ENCODE peak calls at places on chromosomes 7 and 10, in seven cellular contexts. One of them, this sample, is unnamed.

GRCh38 chr7:26508481-26508880 is 216.8 kb downstream of the SNX10 start:
- DNase-seq in amniotic stem cell: no peak
- DNase-seq in putamen: no peak
- DNase-seq in substantia nigra: no peak
- DNase-seq in H1: no peak
- DNase-seq in AML-193: no peak
- DNase-seq in activated CD4-positive, alpha-beta T cell treated with anti-CD3 and anti-CD28 coated beads, Interleukin-2, amount 50 U/mL, for 1 hour: no peak
- DNase-seq in this sample: no peak

GRCh38 chr10:9188022-9188810 is 1133.7 kb downstream of the GATA3 start:
- DNase-seq in amniotic stem cell: no peak
- DNase-seq in putamen: no peak
- DNase-seq in substantia nigra: no peak
- DNase-seq in H1: no peak
- DNase-seq in AML-193: no peak
- DNase-seq in activated CD4-positive, alpha-beta T cell treated with anti-CD3 and anti-CD28 coated beads, Interleukin-2, amount 50 U/mL, for 1 hour: no peak
- DNase-seq in this sample: no peak

GRCh38 chr10:58404001-58404400 is 18.8 kb downstream of the TFAM start:
- DNase-seq in amniotic stem cell: no peak
- DNase-seq in putamen: no peak
- DNase-seq in substantia nigra: no peak
- DNase-seq in H1: no peak
- DNase-seq in AML-193: no peak
- DNase-seq in activated CD4-positive, alpha-beta T cell treated with anti-CD3 and anti-CD28 coated beads, Interleukin-2, amount 50 U/mL, for 1 hour: no peak
- DNase-seq in this sample: no peak

GRCh38 chr10:81873932-81874816 is 820 bp upstream of the NRG3 start:
- DNase-seq in amniotic stem cell: no peak
- DNase-seq in putamen: peak; percentile 22
- DNase-seq in substantia nigra: peak; percentile 24
- DNase-seq in H1: peak; percentile 86
- DNase-seq in AML-193: no peak
- DNase-seq in activated CD4-positive, alpha-beta T cell treated with anti-CD3 and anti-CD28 coated beads, Interleukin-2, amount 50 U/mL, for 1 hour: no peak
- DNase-seq in this sample: peak; percentile 85

GRCh38 chr7:47690902-47691558 is 109.1 kb upstream of the TNS3 start:
- DNase-seq in amniotic stem cell: no peak
- DNase-seq in putamen: no peak
- DNase-seq in substantia nigra: no peak
- DNase-seq in H1: no peak
- DNase-seq in AML-193: no peak
- DNase-seq in activated CD4-positive, alpha-beta T cell treated with anti-CD3 and anti-CD28 coated beads, Interleukin-2, amount 50 U/mL, for 1 hour: no peak
- DNase-seq in this sample: no peak

GRCh38 chr7:155173905-155174304 is 103.8 kb downstream of the HTR5A start:
- DNase-seq in amniotic stem cell: no peak
- DNase-seq in putamen: no peak
- DNase-seq in substantia nigra: no peak
- DNase-seq in H1: no peak
- DNase-seq in AML-193: no peak
- DNase-seq in activated CD4-positive, alpha-beta T cell treated with anti-CD3 and anti-CD28 coated beads, Interleukin-2, amount 50 U/mL, for 1 hour: no peak
- DNase-seq in this sample: no peak

GRCh38 chr10:100433253-100434240 is 29.3 kb upstream of the WNT8B start:
- DNase-seq in amniotic stem cell: peak; percentile 84
- DNase-seq in putamen: peak; percentile 91
- DNase-seq in substantia nigra: peak; percentile 92
- DNase-seq in H1: peak; percentile 99
- DNase-seq in AML-193: peak; percentile 93
- DNase-seq in activated CD4-positive, alpha-beta T cell treated with anti-CD3 and anti-CD28 coated beads, Interleukin-2, amount 50 U/mL, for 1 hour: peak; percentile 97
- DNase-seq in this sample: peak; percentile 96

GRCh38 chr7:95526128-95526738 is 40.5 kb downstream of the ASB4 start:
- DNase-seq in amniotic stem cell: no peak
- DNase-seq in putamen: peak; percentile 88
- DNase-seq in substantia nigra: no peak
- DNase-seq in H1: no peak
- DNase-seq in AML-193: no peak
- DNase-seq in activated CD4-positive, alpha-beta T cell treated with anti-CD3 and anti-CD28 coated beads, Interleukin-2, amount 50 U/mL, for 1 hour: no peak
- DNase-seq in this sample: peak; percentile 14

GRCh38 chr10:35208536-35208935 is 81.9 kb downstream of the CREM start:
- DNase-seq in amniotic stem cell: no peak
- DNase-seq in putamen: no peak
- DNase-seq in substantia nigra: no peak
- DNase-seq in H1: no peak
- DNase-seq in AML-193: no peak
- DNase-seq in activated CD4-positive, alpha-beta T cell treated with anti-CD3 and anti-CD28 coated beads, Interleukin-2, amount 50 U/mL, for 1 hour: no peak
- DNase-seq in this sample: no peak

GRCh38 chr10:88172159-88172558 is 308.7 kb downstream of the PTEN start:
- DNase-seq in amniotic stem cell: no peak
- DNase-seq in putamen: no peak
- DNase-seq in substantia nigra: no peak
- DNase-seq in H1: no peak
- DNase-seq in AML-193: no peak
- DNase-seq in activated CD4-positive, alpha-beta T cell treated with anti-CD3 and anti-CD28 coated beads, Interleukin-2, amount 50 U/mL, for 1 hour: no peak
- DNase-seq in this sample: no peak

GRCh38 chr7:71404701-71405345 is 272.9 kb downstream of the GALNT17 start:
- DNase-seq in amniotic stem cell: no peak
- DNase-seq in putamen: no peak
- DNase-seq in substantia nigra: no peak
- DNase-seq in H1: no peak
- DNase-seq in AML-193: no peak
- DNase-seq in activated CD4-positive, alpha-beta T cell treated with anti-CD3 and anti-CD28 coated beads, Interleukin-2, amount 50 U/mL, for 1 hour: no peak
- DNase-seq in this sample: no peak

GRCh38 chr10:17475661-17476060 is 21.3 kb upstream of the ST8SIA6 start:
- DNase-seq in amniotic stem cell: no peak
- DNase-seq in putamen: no peak
- DNase-seq in substantia nigra: no peak
- DNase-seq in H1: no peak
- DNase-seq in AML-193: no peak
- DNase-seq in activated CD4-positive, alpha-beta T cell treated with anti-CD3 and anti-CD28 coated beads, Interleukin-2, amount 50 U/mL, for 1 hour: no peak
- DNase-seq in this sample: no peak

GRCh38 chr7:93374345-93374940 is 142.3 kb downstream of the VPS50 start:
- DNase-seq in amniotic stem cell: no peak
- DNase-seq in putamen: no peak
- DNase-seq in substantia nigra: no peak
- DNase-seq in H1: no peak
- DNase-seq in AML-193: peak; percentile 21
- DNase-seq in activated CD4-positive, alpha-beta T cell treated with anti-CD3 and anti-CD28 coated beads, Interleukin-2, amount 50 U/mL, for 1 hour: no peak
- DNase-seq in this sample: peak; percentile 57

GRCh38 chr7:146084086-146084485 is 32.5 kb upstream of the CNTNAP2 start:
- DNase-seq in amniotic stem cell: no peak
- DNase-seq in putamen: no peak
- DNase-seq in substantia nigra: no peak
- DNase-seq in H1: no peak
- DNase-seq in AML-193: no peak
- DNase-seq in activated CD4-positive, alpha-beta T cell treated with anti-CD3 and anti-CD28 coated beads, Interleukin-2, amount 50 U/mL, for 1 hour: no peak
- DNase-seq in this sample: no peak

GRCh38 chr10:132399117-132400035 is 2.4 kb downstream of the PWWP2B start:
- DNase-seq in amniotic stem cell: no peak
- DNase-seq in putamen: peak; percentile 80
- DNase-seq in substantia nigra: no peak
- DNase-seq in H1: no peak
- DNase-seq in AML-193: no peak
- DNase-seq in activated CD4-positive, alpha-beta T cell treated with anti-CD3 and anti-CD28 coated beads, Interleukin-2, amount 50 U/mL, for 1 hour: no peak
- DNase-seq in this sample: no peak

GRCh38 chr7:55546826-55547225 is 25.5 kb downstream of the VOPP1 start:
- DNase-seq in amniotic stem cell: no peak
- DNase-seq in putamen: peak; percentile 29
- DNase-seq in substantia nigra: no peak
- DNase-seq in H1: no peak
- DNase-seq in AML-193: peak; percentile 63
- DNase-seq in activated CD4-positive, alpha-beta T cell treated with anti-CD3 and anti-CD28 coated beads, Interleukin-2, amount 50 U/mL, for 1 hour: peak; percentile 22
- DNase-seq in this sample: peak; percentile 31

GRCh38 chr7:156985101-156985967 is 25.1 kb downstream of the MNX1 start:
- DNase-seq in amniotic stem cell: no peak
- DNase-seq in putamen: no peak
- DNase-seq in substantia nigra: no peak
- DNase-seq in H1: peak; percentile 48
- DNase-seq in AML-193: no peak
- DNase-seq in activated CD4-positive, alpha-beta T cell treated with anti-CD3 and anti-CD28 coated beads, Interleukin-2, amount 50 U/mL, for 1 hour: no peak
- DNase-seq in this sample: no peak

GRCh38 chr10:126278846-126279245 is 109.4 kb downstream of the ADAM12 start:
- DNase-seq in amniotic stem cell: no peak
- DNase-seq in putamen: no peak
- DNase-seq in substantia nigra: no peak
- DNase-seq in H1: no peak
- DNase-seq in AML-193: no peak
- DNase-seq in activated CD4-positive, alpha-beta T cell treated with anti-CD3 and anti-CD28 coated beads, Interleukin-2, amount 50 U/mL, for 1 hour: no peak
- DNase-seq in this sample: no peak

GRCh38 chr10:112376578-112376855 is 2.6 kb downstream of the ACSL5 start:
- DNase-seq in amniotic stem cell: no peak
- DNase-seq in putamen: no peak
- DNase-seq in substantia nigra: no peak
- DNase-seq in H1: no peak
- DNase-seq in AML-193: peak; percentile 19
- DNase-seq in activated CD4-positive, alpha-beta T cell treated with anti-CD3 and anti-CD28 coated beads, Interleukin-2, amount 50 U/mL, for 1 hour: no peak
- DNase-seq in this sample: no peak

GRCh38 chr10:133114251-133114650 is 26.5 kb downstream of the ADGRA1 start:
- DNase-seq in amniotic stem cell: no peak
- DNase-seq in putamen: no peak
- DNase-seq in substantia nigra: no peak
- DNase-seq in H1: no peak
- DNase-seq in AML-193: no peak
- DNase-seq in activated CD4-positive, alpha-beta T cell treated with anti-CD3 and anti-CD28 coated beads, Interleukin-2, amount 50 U/mL, for 1 hour: no peak
- DNase-seq in this sample: no peak

GRCh38 chr7:158366916-158367633 is 220.5 kb downstream of the PTPRN2 start:
- DNase-seq in amniotic stem cell: no peak
- DNase-seq in putamen: no peak
- DNase-seq in substantia nigra: no peak
- DNase-seq in H1: no peak
- DNase-seq in AML-193: no peak
- DNase-seq in activated CD4-positive, alpha-beta T cell treated with anti-CD3 and anti-CD28 coated beads, Interleukin-2, amount 50 U/mL, for 1 hour: no peak
- DNase-seq in this sample: no peak

GRCh38 chr10:109282510-109282909 is 640.8 kb downstream of the XPNPEP1 start:
- DNase-seq in amniotic stem cell: peak; percentile 29
- DNase-seq in putamen: no peak
- DNase-seq in substantia nigra: no peak
- DNase-seq in H1: no peak
- DNase-seq in AML-193: no peak
- DNase-seq in activated CD4-positive, alpha-beta T cell treated with anti-CD3 and anti-CD28 coated beads, Interleukin-2, amount 50 U/mL, for 1 hour: no peak
- DNase-seq in this sample: peak; percentile 50

GRCh38 chr7:78140109-78140508 is 341.5 kb downstream of the PHTF2 start:
- DNase-seq in amniotic stem cell: no peak
- DNase-seq in putamen: no peak
- DNase-seq in substantia nigra: no peak
- DNase-seq in H1: no peak
- DNase-seq in AML-193: no peak
- DNase-seq in activated CD4-positive, alpha-beta T cell treated with anti-CD3 and anti-CD28 coated beads, Interleukin-2, amount 50 U/mL, for 1 hour: no peak
- DNase-seq in this sample: no peak

GRCh38 chr7:650339-651031 is 76.0 kb upstream of the DNAAF5 start:
- DNase-seq in amniotic stem cell: no peak
- DNase-seq in putamen: no peak
- DNase-seq in substantia nigra: peak; percentile 36
- DNase-seq in H1: no peak
- DNase-seq in AML-193: no peak
- DNase-seq in activated CD4-positive, alpha-beta T cell treated with anti-CD3 and anti-CD28 coated beads, Interleukin-2, amount 50 U/mL, for 1 hour: no peak
- DNase-seq in this sample: no peak

This sample was measured in hepatocyte.